ENCODE peak calls at places on chromosomes 5 and 9, in six cellular contexts. K is fibroblast of lung, H is A549, I is H9, C is K562, V is lung. T is an unnamed sample.

GRCh38 chr5:97297063-97297715 is 114.1 kb upstream of the RIOK2 start:
- DNase-seq in K (peak; percentile 25), I (peak; percentile 76), H (peak; percentile 31), C (peak; percentile 4), V (no peak), T (no peak)

GRCh38 chr5:136221340-136221739 is 28.4 kb upstream of the SMIM32 start:
- DNase-seq in I (no peak), V (no peak), K (no peak), H (no peak), C (no peak), T (no peak)

GRCh38 chr5:89534331-89534730 is 651.3 kb upstream of the MEF2C start:
- DNase-seq in K (no peak), H (no peak), I (no peak), C (no peak), V (no peak), T (no peak)

GRCh38 chr5:142618125-142618524 is 67.8 kb downstream of the FGF1 start:
- DNase-seq in C (no peak), H (no peak), K (peak; percentile 77), I (no peak), V (no peak), T (no peak)

GRCh38 chr5:20307391-20307790 is 319.4 kb upstream of the CDH18 start:
- DNase-seq in H (no peak), K (no peak), C (no peak), V (no peak), I (no peak), T (no peak)

GRCh38 chr5:81719743-81720142 is 31.2 kb downstream of the SSBP2 start:
- DNase-seq in K (no peak), C (no peak), H (no peak), V (no peak), I (no peak), T (no peak)

GRCh38 chr5:140883373-140883772 is 1.4 kb downstream of the PCDHA13 start:
- DNase-seq in C (no peak), H (no peak), I (no peak), V (no peak), K (no peak), T (no peak)

GRCh38 chr9:93652604-93653592 is 76.5 kb downstream of the PHF2 start:
- DNase-seq in H (no peak), I (no peak), V (no peak), C (no peak), K (no peak), T (no peak)

GRCh38 chr5:82348749-82349148 is 70.6 kb upstream of the RPS23 start:
- DNase-seq in H (no peak), C (no peak), I (no peak), K (peak; percentile 55), V (no peak), T (no peak)

GRCh38 chr9:8486095-8486494 is 686.5 kb upstream of the DMAC1 start:
- DNase-seq in V (no peak), I (peak; percentile 62), C (no peak), H (peak; percentile 13), K (peak; percentile 68), T (no peak)

GRCh38 chr9:89312154-89312616 is 1.2 kb downstream of the CKS2 start:
- DNase-seq in H (peak; percentile 32), K (peak; percentile 40), C (peak; percentile 18), V (no peak), I (no peak), T (no peak)

GRCh38 chr9:9729082-9729481 is 883.7 kb downstream of the PTPRD start:
- DNase-seq in K (no peak), C (no peak), V (no peak), I (no peak), H (no peak), T (no peak)

GRCh38 chr9:119216891-119217290 is 152.3 kb downstream of the BRINP1 start:
- DNase-seq in V (no peak), K (no peak), C (no peak), H (no peak), I (no peak), T (no peak)

GRCh38 chr5:110562189-110562588 is 164.3 kb downstream of the TMEM232 start:
- DNase-seq in H (no peak), C (no peak), I (no peak), K (no peak), V (no peak), T (no peak)
- TF ChIP-seq CTCF in H (no peak), C (no peak), I (no peak), K (no peak), V (no peak), T (no peak)

GRCh38 chr9:18675973-18676372 is 202.0 kb downstream of the ADAMTSL1 start:
- DNase-seq in K (no peak), C (no peak), V (no peak), I (no peak), H (no peak), T (no peak)

GRCh38 chr9:18675345-18675744 is 201.4 kb downstream of the ADAMTSL1 start:
- DNase-seq in I (no peak), V (no peak), K (peak; percentile 63), C (no peak), H (no peak), T (no peak)

GRCh38 chr9:18678846-18679245 is 204.9 kb downstream of the ADAMTSL1 start:
- DNase-seq in V (no peak), H (no peak), K (peak; percentile 24), C (no peak), I (no peak), T (no peak)

GRCh38 chr9:18673179-18673578 is 199.2 kb downstream of the ADAMTSL1 start:
- DNase-seq in I (no peak), H (no peak), C (no peak), V (no peak), K (no peak), T (no peak)

DNA sequence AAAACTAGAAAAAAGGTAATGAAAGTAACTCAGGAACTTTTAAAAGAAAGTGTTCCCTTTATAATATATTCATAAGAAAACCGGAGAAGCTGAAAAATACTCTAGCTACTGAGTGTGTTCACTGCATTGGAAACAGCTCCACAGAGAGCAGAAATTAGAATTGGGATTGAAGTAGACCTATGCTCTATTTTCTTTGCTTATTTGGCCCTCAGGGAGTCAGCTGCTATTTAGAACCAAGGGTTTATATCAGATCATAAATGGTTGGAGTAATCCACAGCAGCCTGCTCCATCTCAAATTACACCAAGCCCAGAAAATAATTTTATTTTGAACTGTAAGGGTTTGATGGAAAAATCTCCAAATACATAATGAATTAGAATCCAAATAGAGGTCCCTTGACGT is 202.5 kb downstream of the ADAMTSL1 start:
- DNase-seq in H (no peak), I (no peak), V (no peak), K (peak; percentile 55), C (no peak), T (no peak)
- H3K4me1 ChIP-seq in H (no peaks in the 10 kb centered on the region), I (no peaks in the 10 kb centered on the region), V (no peaks in the 10 kb centered on the region), K (peaks cover 2% of the 10 kb centered on the region), C (no peaks in the 10 kb centered on the region), T (peaks cover 26% of the 10 kb centered on the region)

GRCh38 chr9:12464910-12465512 is 228.2 kb upstream of the TYRP1 start:
- DNase-seq in H (peak; percentile 29), V (no peak), K (peak; percentile 38), I (no peak), C (peak; percentile 4), T (no peak)
- TF ChIP-seq CTCF in H (peak; percentile 78), V (peak; percentile 4), K (peak; percentile 67), I (peak; percentile 85), C (peak; percentile 9), T (peak; percentile 58)

GRCh38 chr9:105862002-105862401 is 167.7 kb downstream of the TMEM38B start:
- DNase-seq in C (no peak), H (no peak), I (no peak), K (no peak), V (no peak), T (no peak)

GRCh38 chr9:105859428-105860091 is 165.2 kb downstream of the TMEM38B start:
- DNase-seq in I (no peak), H (no peak), C (no peak), V (no peak), K (no peak), T (no peak)

GRCh38 chr9:105860526-105860925 is 166.2 kb downstream of the TMEM38B start:
- DNase-seq in V (no peak), I (no peak), K (no peak), C (no peak), H (no peak), T (no peak)

GRCh38 chr9:105865315-105865714 is 171.0 kb downstream of the TMEM38B start:
- DNase-seq in H (no peak), K (no peak), C (no peak), V (no peak), I (no peak), T (peak; percentile 84)

DNA sequence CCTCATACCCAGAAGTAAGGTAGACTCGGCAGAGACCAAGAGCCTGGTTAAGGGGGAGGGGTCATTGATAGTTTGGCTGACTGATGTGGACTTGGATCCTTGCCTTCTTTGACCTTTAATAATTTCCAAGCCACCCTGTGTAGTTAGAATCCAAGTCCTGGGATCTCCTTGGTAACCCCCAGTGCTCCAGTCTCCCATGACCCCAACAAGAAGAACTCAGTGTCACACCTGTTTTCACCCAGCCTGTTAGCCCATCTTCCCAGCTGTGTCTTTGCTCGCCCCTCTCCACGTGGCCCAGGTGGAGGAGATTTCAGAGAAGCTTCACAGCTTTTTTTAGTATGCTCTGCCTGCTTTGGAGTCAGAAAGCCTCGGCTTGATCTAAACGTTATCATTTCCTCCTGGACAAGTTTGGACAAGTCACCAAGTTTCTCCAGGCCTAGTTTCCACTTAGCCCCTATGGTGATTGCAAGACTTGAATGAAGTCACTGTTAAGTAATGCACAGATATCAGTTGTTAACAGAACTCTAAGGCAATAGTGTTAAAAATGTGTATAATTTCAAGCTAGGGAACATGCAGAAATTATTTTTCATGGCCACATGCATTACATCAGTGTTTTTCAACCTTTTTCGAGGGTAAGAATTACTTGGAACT is 170.0 kb downstream of the TMEM38B start:
- DNase-seq in C (no peak), H (no peak), I (no peak), V (no peak), K (no peak), T (peak; percentile 77)
- H3K4me1 ChIP-seq in C (peaks cover 2% of the 10 kb centered on the region), H (no peaks in the 10 kb centered on the region), I (no peaks in the 10 kb centered on the region), V (no peaks in the 10 kb centered on the region), K (no peaks in the 10 kb centered on the region), T (no peaks in the 10 kb centered on the region)

GRCh38 chr9:5957166-5957565 is 58.3 kb downstream of the RANBP6 start:
- DNase-seq in K (no peak), H (no peak), V (no peak), I (no peak), C (no peak), T (no peak)
- TF ChIP-seq CTCF in K (no peak), H (no peak), V (no peak), I (no peak), C (no peak), T (no peak)

GRCh38 chr5:139664273-139664693 is 16.1 kb downstream of the CXXC5 start:
- DNase-seq in I (no peak), V (peak; percentile 61), C (no peak), K (no peak), H (no peak), T (no peak)
- H3K4me1 ChIP-seq in I (peaks cover 15% of the 10 kb centered on the region), V (peaks cover 46% of the 10 kb centered on the region), C (peaks cover 90% of the 10 kb centered on the region), K (peaks cover 33% of the 10 kb centered on the region), H (peaks cover 72% of the 10 kb centered on the region), T (peaks cover 88% of the 10 kb centered on the region)

DNA sequence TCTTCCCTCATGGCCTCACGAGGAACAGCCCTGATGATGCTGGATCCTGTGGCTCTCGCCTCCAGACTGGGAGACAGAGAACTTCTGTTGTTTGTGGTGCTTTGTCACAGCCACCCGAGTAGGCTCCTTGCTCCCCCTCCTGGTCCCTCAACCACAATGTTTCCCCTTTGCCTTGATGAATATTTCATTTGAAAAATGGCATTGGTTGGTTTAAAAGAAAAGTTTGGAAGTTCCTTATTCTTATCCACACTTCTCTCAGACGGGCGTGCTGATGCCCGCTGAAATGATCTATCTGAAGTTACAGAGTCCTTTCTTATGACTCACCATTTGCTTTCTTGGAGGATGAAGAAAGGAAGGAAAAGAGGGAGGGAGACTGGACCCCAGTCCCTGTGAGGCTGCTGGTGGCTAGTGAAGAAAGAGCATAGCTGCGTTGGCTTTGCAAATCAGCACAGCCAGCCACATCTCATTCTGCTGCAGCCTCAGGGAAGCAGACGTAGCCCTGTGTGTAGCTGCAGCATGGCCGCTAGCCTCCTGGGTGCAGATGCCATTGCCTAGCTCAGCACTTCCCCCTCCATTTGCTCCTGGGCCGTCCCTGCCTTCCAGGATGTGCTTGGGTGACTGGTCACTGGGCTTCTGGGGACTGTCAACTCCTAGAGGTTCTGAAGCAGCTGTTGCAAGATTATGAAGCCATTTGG is 185.9 kb downstream of the ERCC6L2 start:
- DNase-seq in I (peak; percentile 55), K (peak; percentile 77), V (no peak), C (peak; percentile 54), H (peak; percentile 47), T (no peak)
- TF ChIP-seq CTCF in I (peak; percentile 69), K (peak; percentile 61), V (peak; percentile 30), C (peak; percentile 57), H (peak; percentile 33), T (peak; percentile 40)